ENCODE peak calls at places on chromosomes 16 and 17, in nine cellular contexts. N is AG04450, T is ovary, B is SK-N-SH, D is tibial nerve, C is heart left ventricle, E is transverse colon, P is left lung, M is thyroid gland. R is an unnamed sample.

GRCh38 chr17:41678907-41679739 is 9.6 kb upstream of the EIF1 start:
- DNase-seq in B (no peak), T (no peak), D (no peak), N (no peak), E (no peak), P (no peak), M (no peak), C (no peak), R (peak; percentile 18)

GRCh38 chr16:17106243-17106791 is 364.4 kb downstream of the XYLT1 start:
- DNase-seq in P (no peak), C (no peak), N (no peak), M (no peak), T (no peak), B (no peak), D (no peak), E (no peak), R (no peak)

GRCh38 chr17:74752415-74752814 is 4.0 kb downstream of the NHERF1 start:
- DNase-seq in D (no peak), C (no peak), B (no peak), N (no peak), T (no peak), P (peak; percentile 28), E (no peak), M (no peak), R (no peak)

GRCh38 chr16:74984194-74984669 is 691 bp downstream of the WDR59 start:
- DNase-seq in B (no peak), N (no peak), C (no peak), P (no peak), E (no peak), D (no peak), T (no peak), M (peak; percentile 11), R (no peak)

GRCh38 chr17:67156269-67157199 is 88.5 kb downstream of the HELZ start:
- DNase-seq in N (no peak), B (no peak), E (no peak), P (no peak), C (no peak), T (no peak), D (no peak), M (no peak), R (no peak)

GRCh38 chr17:61485067-61485775 is 33.0 kb downstream of the TBX4 start:
- DNase-seq in P (no peak), C (no peak), T (no peak), N (no peak), E (no peak), B (no peak), M (no peak), D (no peak), R (no peak)

GRCh38 chr17:247767-248166 is 66.3 kb upstream of the DOC2B start:
- DNase-seq in B (no peak), T (peak; percentile 14), D (peak; percentile 5), M (peak; percentile 7), P (peak; percentile 67), C (peak; percentile 18), N (no peak), E (peak; percentile 7), R (no peak)

GRCh38 chr17:19958023-19958422 is 19.6 kb downstream of the AKAP10 start:
- DNase-seq in P (no peak), M (peak; percentile 48), E (no peak), C (no peak), B (peak; percentile 14), N (peak; percentile 76), D (no peak), T (no peak), R (no peak)

GRCh38 chr17:47686661-47687327 is 7.2 kb upstream of the TBKBP1 start:
- DNase-seq in E (no peak), B (no peak), P (no peak), T (no peak), C (no peak), N (no peak), M (no peak), D (no peak), R (no peak)

GRCh38 chr17:79746955-79747507 is 16.3 kb downstream of the ENPP7 start:
- DNase-seq in M (peak; percentile 31), D (no peak), E (no peak), P (peak; percentile 54), N (no peak), B (no peak), C (no peak), T (no peak), R (no peak)
- H3K27me3 ChIP-seq in M (peaks cover 24% of the 10 kb centered on the region), D (peaks cover 2% of the 10 kb centered on the region), E (peaks cover 84% of the 10 kb centered on the region), P (peaks cover 44% of the 10 kb centered on the region), N (peaks cover 59% of the 10 kb centered on the region), B (peaks cover 22% of the 10 kb centered on the region), C (peaks cover 55% of the 10 kb centered on the region), T (peaks cover 6% of the 10 kb centered on the region), R (peaks cover 55% of the 10 kb centered on the region)

GRCh38 chr16:81514041-81514559 is 69.5 kb downstream of the CMIP start:
- DNase-seq in B (no peak), N (no peak), C (no peak), D (no peak), T (no peak), M (no peak), P (no peak), E (no peak), R (no peak)

GRCh38 chr16:81513204-81514040 is 68.8 kb downstream of the CMIP start:
- DNase-seq in T (peak; percentile 69), B (no peak), M (peak; percentile 38), E (no peak), N (no peak), P (no peak), C (peak; percentile 70), D (no peak), R (no peak)

GRCh38 chr16:81509404-81509803 is 64.8 kb downstream of the CMIP start:
- DNase-seq in N (no peak), E (no peak), T (no peak), C (no peak), P (no peak), M (no peak), B (no peak), D (no peak), R (no peak)

GRCh38 chr16:81510016-81510415 is 65.4 kb downstream of the CMIP start:
- DNase-seq in T (no peak), B (no peak), M (no peak), C (no peak), E (no peak), P (no peak), N (no peak), D (no peak), R (no peak)

DNA sequence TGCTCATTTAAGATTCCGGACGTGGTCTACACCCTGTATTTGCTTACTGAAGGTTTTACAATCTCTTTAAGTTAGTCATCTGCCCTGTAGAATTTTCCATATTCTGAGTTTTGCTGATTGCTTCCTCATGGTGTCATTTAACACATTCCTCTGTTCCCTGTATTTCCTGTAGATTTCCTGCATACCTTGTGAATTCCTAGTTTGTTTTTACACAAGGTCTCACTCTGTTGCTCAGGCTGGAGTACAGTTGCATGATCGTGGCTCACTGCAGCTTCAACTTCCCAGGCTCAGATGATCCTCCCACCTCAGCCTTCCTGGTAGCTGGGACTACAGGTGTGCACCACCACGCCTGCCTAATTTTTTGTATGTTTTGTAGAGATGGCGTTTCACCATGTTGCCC is 66.8 kb downstream of the CMIP start:
- DNase-seq in T (no peak), P (no peak), M (no peak), N (peak; percentile 38), E (no peak), D (no peak), C (no peak), B (no peak), R (no peak)
- TF ChIP-seq CTCF in T (no peak), P (no peak), M (no peak), N (no peak), E (no peak), D (no peak), C (no peak), B (no peak), R (no peak)

DNA sequence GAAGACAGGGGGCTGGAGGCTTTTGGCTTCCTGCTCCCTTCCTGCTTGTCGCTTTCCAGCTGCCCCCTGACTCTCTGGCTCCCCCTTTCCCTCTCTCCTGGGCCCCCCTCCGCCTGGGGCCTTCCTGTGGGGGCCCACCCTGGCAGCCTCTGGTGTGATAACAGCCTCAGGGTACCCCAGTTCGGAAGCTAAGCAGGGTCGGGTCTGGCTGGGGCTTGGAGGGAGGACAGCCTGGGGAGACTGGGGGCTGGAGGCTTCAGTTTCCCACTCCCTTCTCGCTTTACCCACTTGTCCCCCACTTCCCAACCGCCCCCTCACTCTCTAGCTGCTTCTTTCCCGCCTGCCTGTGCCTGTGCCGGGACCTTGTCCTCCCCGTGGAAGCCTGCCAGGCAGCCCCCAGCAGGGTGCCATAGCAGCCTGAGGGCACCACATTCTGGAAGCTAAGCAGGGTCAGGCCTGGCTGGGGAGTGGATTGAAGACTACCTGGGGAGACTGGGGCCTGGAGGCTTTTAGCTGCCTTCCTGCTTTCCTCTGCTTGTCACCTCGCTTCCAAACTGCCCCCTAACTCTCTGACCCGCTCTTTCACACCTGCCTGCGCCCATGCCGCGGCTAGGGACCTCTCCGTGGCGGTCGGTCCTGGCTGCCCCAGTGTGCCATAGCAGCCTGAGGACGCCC is 2275.5 kb downstream of the TP53TG3F start:
- DNase-seq in P (no peak), B (no peak), N (no peak), D (no peak), T (no peak), E (no peak), C (no peak), M (no peak), R (no peak)
- H3K9me3 ChIP-seq in P (peaks cover 63% of the 10 kb centered on the region), B (no peaks in the 10 kb centered on the region), N (peaks cover 49% of the 10 kb centered on the region), D (no peaks in the 10 kb centered on the region), T (no peaks in the 10 kb centered on the region), E (peaks cover 6% of the 10 kb centered on the region), C (no peaks in the 10 kb centered on the region), M (no peaks in the 10 kb centered on the region), R (peaks cover 32% of the 10 kb centered on the region)

GRCh38 chr17:6209829-6210228 is 139.7 kb downstream of the WSCD1 start:
- DNase-seq in E (no peak), T (no peak), N (no peak), P (no peak), D (no peak), B (no peak), M (no peak), C (no peak), R (no peak)

GRCh38 chr17:6218333-6218732 is 148.2 kb downstream of the WSCD1 start:
- DNase-seq in D (no peak), M (no peak), N (no peak), B (no peak), P (no peak), C (no peak), T (no peak), E (no peak), R (no peak)

GRCh38 chr17:6212766-6213165 is 142.6 kb downstream of the WSCD1 start:
- DNase-seq in N (no peak), M (no peak), T (no peak), P (no peak), B (no peak), E (no peak), C (no peak), D (no peak), R (no peak)

GRCh38 chr17:6215071-6216035 is 145.2 kb downstream of the WSCD1 start:
- DNase-seq in P (no peak), M (no peak), C (no peak), B (no peak), D (no peak), T (no peak), E (no peak), N (no peak), R (no peak)

DNA sequence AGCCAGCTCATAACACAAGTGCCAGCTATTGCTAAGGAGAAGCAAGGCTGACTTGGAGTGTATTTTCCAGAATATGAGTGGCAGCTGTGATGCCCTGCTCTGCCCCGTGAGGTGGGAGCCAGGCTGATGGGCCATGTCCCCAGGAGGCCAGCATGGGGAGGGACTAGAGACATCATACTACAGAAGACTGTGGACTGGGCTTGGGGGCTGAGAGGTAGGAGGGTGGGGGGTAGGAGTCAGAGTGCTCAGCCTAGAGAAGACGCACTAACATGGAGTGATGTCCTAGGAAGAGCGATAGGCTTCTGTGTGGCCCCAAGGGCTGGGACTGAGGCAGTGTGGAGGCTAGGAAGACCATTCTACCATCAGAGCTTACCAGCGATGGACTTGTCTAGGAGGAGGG is 143.7 kb downstream of the WSCD1 start:
- DNase-seq in C (no peak), T (no peak), D (no peak), E (no peak), B (no peak), N (no peak), M (no peak), P (no peak), R (no peak)
- H3K27me3 ChIP-seq in C (no peaks in the 10 kb centered on the region), T (no peaks in the 10 kb centered on the region), D (no peaks in the 10 kb centered on the region), E (peaks cover 3% of the 10 kb centered on the region), B (peaks cover 28% of the 10 kb centered on the region), N (peaks cover 2% of the 10 kb centered on the region), M (no peaks in the 10 kb centered on the region), P (no peaks in the 10 kb centered on the region), R (peaks cover 8% of the 10 kb centered on the region)